ENCODE peak calls at places on chromosomes 7 and 10, in four cellular contexts. A, Q, X and B are unnamed samples.

GRCh38 chr7:100373261-100373831 is at the start of gene PILRA:
- DNase-seq in Q (no peak), A (no peak), X (no peak), B (no peak)

GRCh38 chr10:22251751-22252285 is 34.0 kb upstream of the EBLN1 start:
- DNase-seq in X (no peak), A (no peak), Q (peak), B (peak)

GRCh38 chr7:116552616-116553015 is 27.8 kb downstream of the CAV1 start:
- DNase-seq in X (no peak), A (no peak), Q (peak), B (no peak)

GRCh38 chr10:2456834-2457233 is 610.5 kb upstream of the PFKP start:
- DNase-seq in A (no peak), X (no peak), Q (no peak), B (peak)

GRCh38 chr10:110013615-110014293 is 6.0 kb downstream of the ADD3 start:
- DNase-seq in Q (no peak), A (no peak), X (no peak), B (no peak)

GRCh38 chr10:114751856-114752255 is 69.7 kb upstream of the FHIP2A start:
- DNase-seq in X (no peak), Q (no peak), A (no peak), B (no peak)

GRCh38 chr7:22601812-22602568 is 102.0 kb upstream of the STEAP1B start:
- DNase-seq in Q (peak), X (no peak), A (no peak), B (no peak)

GRCh38 chr10:12690525-12691139 is 310.9 kb downstream of the CCDC3 start:
- DNase-seq in Q (no peak), X (no peak), A (no peak), B (no peak)

GRCh38 chr10:25745976-25746375 is 188.1 kb upstream of the MYO3A start:
- DNase-seq in X (no peak), Q (no peak), A (no peak), B (no peak)

GRCh38 chr10:118950190-118950658 is 79.3 kb upstream of the NANOS1 start:
- DNase-seq in A (no peak), Q (peak), X (no peak), B (no peak)

GRCh38 chr10:127776816-127777215 is 39.8 kb downstream of the FOXI2 start:
- DNase-seq in Q (no peak), X (no peak), A (no peak), B (no peak)

GRCh38 chr10:102113956-102114857 is 6.0 kb downstream of the LDB1 start:
- DNase-seq in X (peak), A (no peak), Q (peak), B (no peak)

GRCh38 chr7:153386581-153386980 is 627.0 kb downstream of the ACTR3B start:
- DNase-seq in A (no peak), Q (no peak), X (no peak), B (no peak)

GRCh38 chr10:76085773-76086570 is 654.5 kb downstream of the LRMDA start:
- DNase-seq in Q (no peak), A (no peak), X (no peak), B (no peak)

GRCh38 chr7:73585196-73585595 is 6.8 kb upstream of the TBL2 start:
- DNase-seq in X (no peak), A (no peak), Q (no peak), B (no peak)

GRCh38 chr10:6912929-6913328 is 332.9 kb upstream of the PRKCQ start:
- DNase-seq in A (no peak), X (no peak), Q (no peak), B (no peak)

GRCh38 chr10:114548662-114549061 is 109.4 kb downstream of the ABLIM1 start:
- DNase-seq in A (peak), Q (peak), X (peak), B (peak)

GRCh38 chr10:15775513-15775912 is 55.8 kb upstream of the ITGA8 start:
- DNase-seq in A (no peak), Q (no peak), X (no peak), B (no peak)

GRCh38 chr7:105759670-105760548 is 116.5 kb downstream of the ATXN7L1 start:
- DNase-seq in Q (peak), X (peak), A (peak), B (peak)

GRCh38 chr10:123560301-123561144 is 105.6 kb upstream of the GPR26 start:
- DNase-seq in X (no peak), A (no peak), Q (no peak), B (no peak)

DNA sequence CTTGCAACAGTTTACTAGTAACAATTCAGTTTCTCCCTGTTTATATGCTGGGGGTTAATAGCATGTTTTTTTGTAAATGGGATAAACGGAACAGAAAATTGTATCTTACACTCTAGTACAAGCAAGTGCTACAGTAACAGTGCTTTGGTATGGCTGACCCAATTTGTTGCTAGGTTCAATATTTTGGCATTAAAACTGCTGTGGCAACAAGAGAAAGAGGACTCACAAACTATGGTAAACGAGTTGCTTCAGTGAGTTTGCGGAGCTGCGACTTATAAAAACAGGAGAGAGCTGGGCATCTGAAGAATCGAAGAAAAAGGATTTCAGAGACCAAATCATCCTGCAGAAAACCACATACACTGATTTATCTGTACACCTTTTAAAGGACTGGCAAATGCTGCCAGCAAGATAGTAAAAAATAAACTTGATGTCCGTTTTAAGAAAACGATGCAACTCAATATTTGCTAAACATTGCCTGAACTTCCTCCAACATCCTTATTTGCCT is 2.2 kb downstream of the GLUD1 start:
- DNase-seq in Q (peak), A (no peak), X (no peak), B (no peak)
- TF ChIP-seq JUN in Q (no peak), A (no peak), X (no peak), B (no peak)

DNA sequence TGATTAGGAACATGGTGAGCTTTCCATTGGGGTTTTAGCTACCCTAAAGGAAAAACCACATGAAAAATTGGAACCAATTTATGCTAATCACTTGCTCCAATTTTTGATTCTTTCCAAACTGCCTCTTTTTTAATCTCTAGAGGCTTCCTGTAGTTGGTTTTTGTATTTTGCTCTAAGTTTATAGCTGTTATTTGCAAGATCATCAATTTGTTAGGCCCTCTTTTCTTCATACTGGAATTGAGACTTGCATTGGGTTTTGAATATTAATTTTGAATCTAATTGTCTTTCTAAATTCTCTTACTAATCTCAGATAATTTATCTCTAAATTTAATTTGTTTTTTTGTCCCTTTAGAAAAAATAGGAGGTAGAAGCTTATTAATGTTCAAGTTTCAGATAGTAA is 713.3 kb downstream of the REEP3 start:
- DNase-seq in A (no peak), Q (no peak), X (no peak), B (no peak)
- TF ChIP-seq JUN in A (no peak), Q (no peak), X (no peak), B (no peak)

DNA sequence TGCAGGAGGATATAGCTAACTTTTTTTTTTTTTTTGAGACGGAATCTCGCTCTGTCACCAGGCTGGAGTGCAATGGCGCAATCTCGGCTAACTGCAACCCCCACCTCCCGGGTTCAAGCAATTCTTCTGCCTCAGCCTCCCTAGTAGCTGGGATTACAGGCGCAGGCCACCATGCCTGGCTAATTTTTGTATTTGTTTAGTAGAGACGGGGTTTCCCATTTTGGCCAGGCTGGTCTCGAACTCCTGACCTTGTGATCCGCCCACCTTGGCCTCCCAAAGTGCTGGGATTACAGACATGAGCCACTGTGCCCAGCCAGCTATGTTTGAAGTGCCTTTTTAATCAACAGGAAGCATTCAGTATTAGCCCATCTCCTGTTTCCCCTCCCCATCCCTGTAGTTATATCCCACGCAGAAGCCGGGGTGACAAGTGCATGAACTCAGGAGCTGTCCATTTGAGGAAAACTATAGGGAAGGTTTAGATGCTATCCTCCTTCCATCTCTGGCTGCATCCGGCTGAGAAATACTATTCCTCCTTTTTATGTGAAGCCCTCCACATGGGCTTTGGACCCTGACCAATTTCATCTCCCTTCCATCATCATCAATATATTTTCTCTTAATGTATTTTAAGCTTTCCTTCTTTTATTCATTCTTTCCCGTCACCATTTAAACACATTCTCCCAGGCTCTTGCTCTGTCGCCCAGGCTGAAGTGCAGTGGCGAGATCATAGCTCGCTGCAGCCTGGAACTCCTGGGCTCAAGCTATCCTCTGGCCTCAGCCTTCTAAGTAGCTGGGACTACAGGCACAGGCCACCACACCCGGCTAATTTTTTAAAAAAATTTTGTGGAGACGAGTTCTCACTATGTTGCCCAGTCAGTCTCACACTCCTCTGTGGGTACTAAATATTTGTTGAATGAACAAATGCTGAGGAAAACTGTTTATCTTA is 1.3 kb upstream of the POT1 start:
- DNase-seq in Q (no peak), X (peak), A (no peak), B (no peak)
- TF ChIP-seq JUN in Q (no peak), X (no peak), A (no peak), B (no peak)

GRCh38 chr10:86659721-86660438 is 5.5 kb downstream of the OPN4 start:
- DNase-seq in X (no peak), A (no peak), Q (no peak), B (peak)
- TF ChIP-seq JUN in X (no peak), A (no peak), Q (no peak), B (no peak)

GRCh38 chr10:108956149-108956548 is 967.2 kb downstream of the XPNPEP1 start:
- DNase-seq in Q (no peak), A (no peak), X (no peak), B (no peak)

DNA sequence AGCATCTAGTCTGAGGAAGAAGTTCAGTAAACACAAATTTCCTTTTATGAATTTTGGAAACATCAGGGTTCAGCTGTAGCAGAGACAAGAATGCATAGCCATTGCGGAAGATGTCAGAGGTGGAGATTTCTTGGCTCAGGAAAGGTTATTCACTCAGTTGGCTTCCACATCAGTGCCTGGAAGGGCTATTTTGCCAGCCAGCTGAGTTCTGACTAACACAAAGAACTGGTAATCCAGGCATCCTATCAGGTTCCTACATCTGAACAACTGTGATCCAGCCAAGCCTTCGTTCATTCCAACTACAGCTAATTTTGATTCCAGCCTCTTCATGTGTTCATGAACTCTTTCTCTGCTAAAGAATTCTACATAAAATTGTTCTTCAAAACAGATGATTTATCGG is 965.6 kb downstream of the XPNPEP1 start:
- DNase-seq in Q (no peak), A (no peak), X (no peak), B (no peak)
- TF ChIP-seq JUN in Q (no peak), A (no peak), X (no peak), B (no peak)